ENCODE peak calls at places on chromosomes 2 and 18, in ten cellular contexts. One of them, this sample, is unnamed.

GRCh38 chr18:55900380-55900779 is 312.4 kb upstream of the TCF4 start:
- DNase-seq in NCI-H1092: no peak
- DNase-seq in 8988T: no peak
- DNase-seq in AG04450: no peak
- DNase-seq in stimulated activated naive B cell treated with anti-CD40 and anti-IgM and Interleukin-4, amounts not matched to agents 10 μg/mL and 1 μg/mL and 100 μg/mL, for 72 hours: no peak
- DNase-seq in NCI-H510A treated with DMSO at 0.1 percent for 48 hours: no peak
- DNase-seq in T-helper 2 cell: no peak
- DNase-seq in stimulated activated CD8-positive, alpha-beta memory T cell treated with anti-CD3 and anti-CD28 coated beads, Interleukin-7, amount 100 ng/mL, for 48 hours: no peak
- DNase-seq in EH: peak
- DNase-seq in suprapubic skin: no peak
- DNase-seq in this sample: no peak

GRCh38 chr2:214320211-214320610 is 90.6 kb upstream of the VWC2L start:
- DNase-seq in NCI-H1092: no peak
- DNase-seq in 8988T: no peak
- DNase-seq in AG04450: no peak
- DNase-seq in stimulated activated naive B cell treated with anti-CD40 and anti-IgM and Interleukin-4, amounts not matched to agents 10 μg/mL and 1 μg/mL and 100 μg/mL, for 72 hours: no peak
- DNase-seq in NCI-H510A treated with DMSO at 0.1 percent for 48 hours: no peak
- DNase-seq in T-helper 2 cell: no peak
- DNase-seq in stimulated activated CD8-positive, alpha-beta memory T cell treated with anti-CD3 and anti-CD28 coated beads, Interleukin-7, amount 100 ng/mL, for 48 hours: no peak
- DNase-seq in EH: no peak
- DNase-seq in suprapubic skin: no peak
- DNase-seq in this sample: no peak

GRCh38 chr2:43210467-43211303 is 15.7 kb downstream of the ZFP36L2 start:
- DNase-seq in NCI-H1092: no peak
- DNase-seq in 8988T: no peak
- DNase-seq in AG04450: peak
- DNase-seq in stimulated activated naive B cell treated with anti-CD40 and anti-IgM and Interleukin-4, amounts not matched to agents 10 μg/mL and 1 μg/mL and 100 μg/mL, for 72 hours: no peak
- DNase-seq in NCI-H510A treated with DMSO at 0.1 percent for 48 hours: no peak
- DNase-seq in T-helper 2 cell: no peak
- DNase-seq in stimulated activated CD8-positive, alpha-beta memory T cell treated with anti-CD3 and anti-CD28 coated beads, Interleukin-7, amount 100 ng/mL, for 48 hours: no peak
- DNase-seq in EH: peak
- DNase-seq in suprapubic skin: peak
- DNase-seq in this sample: no peak

GRCh38 chr2:200585340-200585729 is 479 bp upstream of the AOX1 start:
- DNase-seq in NCI-H1092: no peak
- DNase-seq in 8988T: no peak
- DNase-seq in AG04450: no peak
- DNase-seq in stimulated activated naive B cell treated with anti-CD40 and anti-IgM and Interleukin-4, amounts not matched to agents 10 μg/mL and 1 μg/mL and 100 μg/mL, for 72 hours: no peak
- DNase-seq in NCI-H510A treated with DMSO at 0.1 percent for 48 hours: no peak
- DNase-seq in T-helper 2 cell: no peak
- DNase-seq in stimulated activated CD8-positive, alpha-beta memory T cell treated with anti-CD3 and anti-CD28 coated beads, Interleukin-7, amount 100 ng/mL, for 48 hours: no peak
- DNase-seq in EH: no peak
- DNase-seq in suprapubic skin: no peak
- DNase-seq in this sample: no peak

GRCh38 chr2:40797115-40797514 is 345.2 kb upstream of the SLC8A1 start:
- DNase-seq in NCI-H1092: no peak
- DNase-seq in 8988T: no peak
- DNase-seq in AG04450: no peak
- DNase-seq in stimulated activated naive B cell treated with anti-CD40 and anti-IgM and Interleukin-4, amounts not matched to agents 10 μg/mL and 1 μg/mL and 100 μg/mL, for 72 hours: no peak
- DNase-seq in NCI-H510A treated with DMSO at 0.1 percent for 48 hours: no peak
- DNase-seq in T-helper 2 cell: no peak
- DNase-seq in stimulated activated CD8-positive, alpha-beta memory T cell treated with anti-CD3 and anti-CD28 coated beads, Interleukin-7, amount 100 ng/mL, for 48 hours: no peak
- DNase-seq in EH: peak
- DNase-seq in suprapubic skin: no peak
- DNase-seq in this sample: no peak

GRCh38 chr2:28382755-28383154 is 9.9 kb upstream of the FOSL2 start:
- DNase-seq in NCI-H1092: no peak
- DNase-seq in 8988T: no peak
- DNase-seq in AG04450: no peak
- DNase-seq in stimulated activated naive B cell treated with anti-CD40 and anti-IgM and Interleukin-4, amounts not matched to agents 10 μg/mL and 1 μg/mL and 100 μg/mL, for 72 hours: no peak
- DNase-seq in NCI-H510A treated with DMSO at 0.1 percent for 48 hours: no peak
- DNase-seq in T-helper 2 cell: no peak
- DNase-seq in stimulated activated CD8-positive, alpha-beta memory T cell treated with anti-CD3 and anti-CD28 coated beads, Interleukin-7, amount 100 ng/mL, for 48 hours: no peak
- DNase-seq in EH: no peak
- DNase-seq in suprapubic skin: no peak
- DNase-seq in this sample: no peak

GRCh38 chr2:215391531-215391930 is 44.3 kb downstream of the FN1 start:
- DNase-seq in NCI-H1092: no peak
- DNase-seq in 8988T: no peak
- DNase-seq in AG04450: no peak
- DNase-seq in stimulated activated naive B cell treated with anti-CD40 and anti-IgM and Interleukin-4, amounts not matched to agents 10 μg/mL and 1 μg/mL and 100 μg/mL, for 72 hours: no peak
- DNase-seq in NCI-H510A treated with DMSO at 0.1 percent for 48 hours: no peak
- DNase-seq in T-helper 2 cell: no peak
- DNase-seq in stimulated activated CD8-positive, alpha-beta memory T cell treated with anti-CD3 and anti-CD28 coated beads, Interleukin-7, amount 100 ng/mL, for 48 hours: no peak
- DNase-seq in EH: no peak
- DNase-seq in suprapubic skin: no peak
- DNase-seq in this sample: no peak

GRCh38 chr2:72147303-72147970 is at the start of gene CYP26B1:
- DNase-seq in NCI-H1092: no peak
- DNase-seq in 8988T: no peak
- DNase-seq in AG04450: no peak
- DNase-seq in stimulated activated naive B cell treated with anti-CD40 and anti-IgM and Interleukin-4, amounts not matched to agents 10 μg/mL and 1 μg/mL and 100 μg/mL, for 72 hours: no peak
- DNase-seq in NCI-H510A treated with DMSO at 0.1 percent for 48 hours: no peak
- DNase-seq in T-helper 2 cell: no peak
- DNase-seq in stimulated activated CD8-positive, alpha-beta memory T cell treated with anti-CD3 and anti-CD28 coated beads, Interleukin-7, amount 100 ng/mL, for 48 hours: no peak
- DNase-seq in EH: no peak
- DNase-seq in suprapubic skin: peak
- DNase-seq in this sample: no peak

GRCh38 chr2:96145028-96145939 is at the start of gene DUSP2:
- DNase-seq in NCI-H1092: peak
- DNase-seq in 8988T: peak
- DNase-seq in AG04450: no peak
- DNase-seq in stimulated activated naive B cell treated with anti-CD40 and anti-IgM and Interleukin-4, amounts not matched to agents 10 μg/mL and 1 μg/mL and 100 μg/mL, for 72 hours: peak
- DNase-seq in NCI-H510A treated with DMSO at 0.1 percent for 48 hours: peak
- DNase-seq in T-helper 2 cell: peak
- DNase-seq in stimulated activated CD8-positive, alpha-beta memory T cell treated with anti-CD3 and anti-CD28 coated beads, Interleukin-7, amount 100 ng/mL, for 48 hours: peak
- DNase-seq in EH: peak
- DNase-seq in suprapubic skin: peak
- DNase-seq in this sample: no peak

This sample was measured in vagina.